ENCODE peak calls at places on chromosomes 2 and 18, in eight cellular contexts. One of them, this sample, is unnamed.
A peak's percentile ranks its signal among the peaks of the same experiment; 100 is the strongest.

GRCh38 chr2:190515687-190516086 is 18.8 kb downstream of the NEMP2 start:
- DNase-seq in IMR-90: no peak
- DNase-seq in heart left ventricle: no peak
- DNase-seq in CD4-positive, alpha-beta T cell: no peak
- DNase-seq in H9: no peak
- DNase-seq in PC-3: no peak
- DNase-seq in CD8-positive, alpha-beta T cell: no peak
- DNase-seq in OCI-LY7: no peak
- DNase-seq in this sample: no peak

GRCh38 chr18:80253236-80253635 is 5.9 kb upstream of the PARD6G start:
- DNase-seq in IMR-90: no peak
- DNase-seq in heart left ventricle: no peak
- DNase-seq in CD4-positive, alpha-beta T cell: no peak
- DNase-seq in H9: no peak
- DNase-seq in PC-3: no peak
- DNase-seq in CD8-positive, alpha-beta T cell: no peak
- DNase-seq in OCI-LY7: no peak
- DNase-seq in this sample: no peak

GRCh38 chr2:28626891-28627421 is 124.7 kb upstream of the PPP1CB start:
- DNase-seq in IMR-90: peak; percentile 77
- DNase-seq in heart left ventricle: no peak
- DNase-seq in CD4-positive, alpha-beta T cell: no peak
- DNase-seq in H9: no peak
- DNase-seq in PC-3: no peak
- DNase-seq in CD8-positive, alpha-beta T cell: no peak
- DNase-seq in OCI-LY7: no peak
- DNase-seq in this sample: no peak

GRCh38 chr2:13558368-13558767 is 841.6 kb downstream of the TRIB2 start:
- DNase-seq in IMR-90: peak; percentile 56
- DNase-seq in heart left ventricle: no peak
- DNase-seq in CD4-positive, alpha-beta T cell: no peak
- DNase-seq in H9: no peak
- DNase-seq in PC-3: peak; percentile 95
- DNase-seq in CD8-positive, alpha-beta T cell: no peak
- DNase-seq in OCI-LY7: no peak
- DNase-seq in this sample: peak; percentile 57

GRCh38 chr2:108115868-108116267 is 123.9 kb upstream of the SULT1C3 start:
- DNase-seq in IMR-90: no peak
- DNase-seq in heart left ventricle: no peak
- DNase-seq in CD4-positive, alpha-beta T cell: no peak
- DNase-seq in H9: no peak
- DNase-seq in PC-3: no peak
- DNase-seq in CD8-positive, alpha-beta T cell: no peak
- DNase-seq in OCI-LY7: no peak
- DNase-seq in this sample: no peak

GRCh38 chr2:174195253-174195652 is 53.1 kb downstream of the OLA1 start:
- DNase-seq in IMR-90: peak; percentile 14
- DNase-seq in heart left ventricle: no peak
- DNase-seq in CD4-positive, alpha-beta T cell: no peak
- DNase-seq in H9: no peak
- DNase-seq in PC-3: no peak
- DNase-seq in CD8-positive, alpha-beta T cell: no peak
- DNase-seq in OCI-LY7: no peak
- DNase-seq in this sample: no peak

GRCh38 chr2:119683717-119684443 is 4.9 kb downstream of the TMEM177 start:
- DNase-seq in IMR-90: peak; percentile 28
- DNase-seq in heart left ventricle: no peak
- DNase-seq in CD4-positive, alpha-beta T cell: no peak
- DNase-seq in H9: no peak
- DNase-seq in PC-3: no peak
- DNase-seq in CD8-positive, alpha-beta T cell: no peak
- DNase-seq in OCI-LY7: no peak
- DNase-seq in this sample: no peak

GRCh38 chr2:55776479-55776878 is 82.8 kb upstream of the PNPT1 start:
- DNase-seq in IMR-90: no peak
- DNase-seq in heart left ventricle: no peak
- DNase-seq in CD4-positive, alpha-beta T cell: no peak
- DNase-seq in H9: no peak
- DNase-seq in PC-3: no peak
- DNase-seq in CD8-positive, alpha-beta T cell: no peak
- DNase-seq in OCI-LY7: no peak
- DNase-seq in this sample: peak; percentile 8

GRCh38 chr2:120934891-120935338 is 199.2 kb downstream of the GLI2 start:
- DNase-seq in IMR-90: peak; percentile 94
- DNase-seq in heart left ventricle: no peak
- DNase-seq in CD4-positive, alpha-beta T cell: no peak
- DNase-seq in H9: no peak
- DNase-seq in PC-3: peak; percentile 98
- DNase-seq in CD8-positive, alpha-beta T cell: no peak
- DNase-seq in OCI-LY7: no peak
- DNase-seq in this sample: peak; percentile 96

DNA sequence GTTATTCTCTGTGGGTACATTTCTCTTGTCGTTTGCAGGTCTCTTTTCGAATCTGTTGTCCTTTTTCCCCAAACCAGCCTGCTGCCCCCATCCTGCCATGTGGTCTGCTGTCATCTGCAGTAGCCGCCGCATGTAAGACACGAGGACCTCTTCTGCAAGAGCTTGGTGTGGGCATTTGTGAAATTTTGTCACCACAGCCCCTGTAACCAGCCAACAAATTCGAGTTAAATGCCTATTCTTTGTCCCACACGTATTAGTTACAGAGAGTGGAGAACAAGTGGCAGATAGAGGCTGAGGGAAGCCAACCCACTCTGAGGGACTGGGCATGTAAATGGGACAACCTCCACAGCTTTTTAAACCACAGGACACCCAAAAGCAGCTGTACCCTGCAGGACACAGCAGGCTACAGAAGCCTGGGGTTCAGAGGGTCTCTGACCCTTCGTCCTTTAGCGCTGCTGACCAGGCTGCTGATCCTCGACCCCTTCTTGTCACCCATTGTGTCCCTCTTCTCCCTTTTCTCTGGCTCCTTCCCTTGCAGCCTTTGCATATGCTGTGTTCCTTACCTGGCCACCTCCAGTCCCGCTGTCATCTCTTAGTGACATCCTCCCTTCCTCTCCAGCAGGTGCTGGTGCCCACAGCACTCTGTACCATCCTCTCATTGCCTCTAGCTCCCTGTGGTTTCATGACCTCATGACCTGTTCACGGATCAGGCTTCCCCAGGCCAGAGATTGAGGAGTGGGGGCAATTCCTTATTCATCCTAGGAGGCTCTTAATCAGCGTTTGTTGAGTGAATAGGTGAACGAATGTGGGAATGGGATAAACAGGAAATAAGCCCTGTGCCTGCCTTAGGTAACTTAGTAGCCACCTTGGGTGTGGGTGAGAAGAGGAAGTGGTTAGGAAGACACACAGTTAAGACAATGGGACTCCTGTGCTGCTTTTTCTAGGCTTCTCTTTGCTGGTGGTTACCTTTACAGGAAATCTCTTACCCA is 35.3 kb downstream of the ITGA6 start:
- DNase-seq in IMR-90: no peak
- DNase-seq in heart left ventricle: no peak
- DNase-seq in CD4-positive, alpha-beta T cell: no peak
- DNase-seq in H9: no peak
- DNase-seq in PC-3: peak; percentile 68
- DNase-seq in CD8-positive, alpha-beta T cell: peak; percentile 69
- DNase-seq in OCI-LY7: peak; percentile 79
- DNase-seq in this sample: no peak
- H3K27ac ChIP-seq in IMR-90: no peak overlapping the region
- H3K27ac ChIP-seq in heart left ventricle: peak overlapping the region; percentile 36
- H3K27ac ChIP-seq in CD4-positive, alpha-beta T cell: peak overlapping the region; percentile 49
- H3K27ac ChIP-seq in H9: no peak overlapping the region
- H3K27ac ChIP-seq in PC-3: peak overlapping the region; percentile 73
- H3K27ac ChIP-seq in CD8-positive, alpha-beta T cell: peak overlapping the region; percentile 56
- H3K27ac ChIP-seq in OCI-LY7: peak overlapping the region; percentile 36
- H3K27ac ChIP-seq in this sample: peak overlapping the region; percentile 81

GRCh38 chr2:165902929-165903328 is 50.6 kb downstream of the TTC21B start:
- DNase-seq in IMR-90: peak; percentile 17
- DNase-seq in heart left ventricle: no peak
- DNase-seq in CD4-positive, alpha-beta T cell: no peak
- DNase-seq in H9: no peak
- DNase-seq in PC-3: no peak
- DNase-seq in CD8-positive, alpha-beta T cell: no peak
- DNase-seq in OCI-LY7: no peak
- DNase-seq in this sample: peak; percentile 6
- TF ChIP-seq CTCF in IMR-90: no peak
- TF ChIP-seq CTCF in heart left ventricle: no peak
- TF ChIP-seq CTCF in CD4-positive, alpha-beta T cell: no peak
- TF ChIP-seq CTCF in H9: no peak
- TF ChIP-seq CTCF in PC-3: peak; percentile 12
- TF ChIP-seq CTCF in CD8-positive, alpha-beta T cell: no peak
- TF ChIP-seq CTCF in OCI-LY7: no peak
- TF ChIP-seq CTCF in this sample: no peak

GRCh38 chr2:221612171-221612570 is 40.1 kb upstream of the EPHA4 start:
- DNase-seq in IMR-90: no peak
- DNase-seq in heart left ventricle: no peak
- DNase-seq in CD4-positive, alpha-beta T cell: no peak
- DNase-seq in H9: no peak
- DNase-seq in PC-3: no peak
- DNase-seq in CD8-positive, alpha-beta T cell: no peak
- DNase-seq in OCI-LY7: no peak
- DNase-seq in this sample: no peak

GRCh38 chr2:221610249-221610648 is 38.1 kb upstream of the EPHA4 start:
- DNase-seq in IMR-90: no peak
- DNase-seq in heart left ventricle: no peak
- DNase-seq in CD4-positive, alpha-beta T cell: no peak
- DNase-seq in H9: no peak
- DNase-seq in PC-3: no peak
- DNase-seq in CD8-positive, alpha-beta T cell: no peak
- DNase-seq in OCI-LY7: no peak
- DNase-seq in this sample: no peak

GRCh38 chr2:221612800-221613199 is 40.7 kb upstream of the EPHA4 start:
- DNase-seq in IMR-90: no peak
- DNase-seq in heart left ventricle: no peak
- DNase-seq in CD4-positive, alpha-beta T cell: no peak
- DNase-seq in H9: no peak
- DNase-seq in PC-3: no peak
- DNase-seq in CD8-positive, alpha-beta T cell: no peak
- DNase-seq in OCI-LY7: no peak
- DNase-seq in this sample: no peak

GRCh38 chr2:221608442-221608841 is 36.3 kb upstream of the EPHA4 start:
- DNase-seq in IMR-90: no peak
- DNase-seq in heart left ventricle: no peak
- DNase-seq in CD4-positive, alpha-beta T cell: no peak
- DNase-seq in H9: no peak
- DNase-seq in PC-3: no peak
- DNase-seq in CD8-positive, alpha-beta T cell: no peak
- DNase-seq in OCI-LY7: no peak
- DNase-seq in this sample: no peak

GRCh38 chr2:221610675-221611074 is 38.6 kb upstream of the EPHA4 start:
- DNase-seq in IMR-90: no peak
- DNase-seq in heart left ventricle: no peak
- DNase-seq in CD4-positive, alpha-beta T cell: no peak
- DNase-seq in H9: no peak
- DNase-seq in PC-3: no peak
- DNase-seq in CD8-positive, alpha-beta T cell: no peak
- DNase-seq in OCI-LY7: no peak
- DNase-seq in this sample: no peak
- H3K27ac ChIP-seq in IMR-90: no peak overlapping the region
- H3K27ac ChIP-seq in heart left ventricle: no peak overlapping the region
- H3K27ac ChIP-seq in CD4-positive, alpha-beta T cell: no peak overlapping the region
- H3K27ac ChIP-seq in H9: no peak overlapping the region
- H3K27ac ChIP-seq in PC-3: no peak overlapping the region
- H3K27ac ChIP-seq in CD8-positive, alpha-beta T cell: no peak overlapping the region
- H3K27ac ChIP-seq in OCI-LY7: no peak overlapping the region
- H3K27ac ChIP-seq in this sample: no peak overlapping the region

DNA sequence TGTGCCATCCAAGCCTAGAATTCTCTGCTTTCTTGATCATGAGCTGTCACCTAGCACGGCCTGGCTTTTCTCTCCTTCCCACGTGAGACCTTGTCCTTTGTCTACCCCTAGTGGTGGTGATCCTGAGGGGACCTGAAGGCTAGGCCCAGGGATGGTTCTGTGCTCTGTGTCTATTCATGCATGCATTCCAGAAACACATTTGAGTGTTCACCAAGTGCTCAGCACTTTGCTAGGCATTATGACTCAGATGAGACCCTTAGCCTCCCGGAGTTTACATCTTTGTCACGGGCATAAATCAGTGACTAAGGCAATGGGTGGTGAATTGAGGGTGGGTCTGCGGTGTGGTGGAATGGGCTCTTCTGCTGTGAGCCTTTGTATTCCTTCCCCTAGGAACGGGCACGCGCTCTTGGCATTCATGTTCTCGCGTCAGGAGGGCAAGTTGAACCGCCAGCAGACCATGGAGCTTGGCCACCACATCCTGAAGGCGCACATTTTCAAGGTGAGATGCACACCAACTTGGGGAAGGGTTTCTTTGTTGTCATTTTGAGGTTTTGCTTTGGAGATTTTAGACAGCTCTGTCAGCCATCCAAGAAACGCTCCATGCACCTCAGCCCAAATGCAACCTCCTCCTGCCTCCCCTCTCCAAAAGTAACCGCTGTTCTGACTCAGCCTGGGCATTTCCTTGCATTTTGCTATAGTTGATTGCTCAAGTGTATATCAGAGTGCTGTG is 100.9 kb downstream of the WDSUB1 start:
- DNase-seq in IMR-90: peak; percentile 58
- DNase-seq in heart left ventricle: no peak
- DNase-seq in CD4-positive, alpha-beta T cell: no peak
- DNase-seq in H9: no peak
- DNase-seq in PC-3: peak; percentile 31
- DNase-seq in CD8-positive, alpha-beta T cell: no peak
- DNase-seq in OCI-LY7: no peak
- DNase-seq in this sample: peak; percentile 19
- TF ChIP-seq CTCF in IMR-90: peak; percentile 49
- TF ChIP-seq CTCF in heart left ventricle: peak; percentile 44
- TF ChIP-seq CTCF in CD4-positive, alpha-beta T cell: no peak
- TF ChIP-seq CTCF in H9: peak; percentile 46
- TF ChIP-seq CTCF in PC-3: peak; percentile 63
- TF ChIP-seq CTCF in CD8-positive, alpha-beta T cell: no peak
- TF ChIP-seq CTCF in OCI-LY7: no peak
- TF ChIP-seq CTCF in this sample: no peak

DNA sequence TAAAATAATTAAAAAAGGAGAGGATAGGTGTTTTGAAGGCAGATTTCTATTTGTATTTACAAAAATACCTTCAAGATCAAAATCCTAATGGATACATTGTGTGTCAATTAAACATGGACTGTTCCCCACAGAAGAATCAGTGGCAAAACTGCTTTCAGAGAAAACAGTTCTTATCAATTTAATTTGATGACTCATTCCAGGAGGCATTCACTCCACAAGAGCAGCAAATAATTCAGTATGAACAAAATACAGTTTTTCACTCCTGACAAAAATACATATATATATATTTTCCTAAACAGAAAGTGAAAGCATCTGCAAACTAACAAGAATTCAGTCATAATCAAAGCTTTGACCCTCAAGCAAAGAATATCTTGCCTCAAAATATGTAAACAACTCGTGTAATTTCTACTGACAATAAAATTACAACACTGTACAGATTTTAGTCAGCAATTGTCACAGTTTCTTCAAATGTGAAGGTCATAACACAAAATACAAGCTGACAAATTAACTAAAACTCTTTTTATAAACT is 685.1 kb upstream of the SLC8A1 start:
- DNase-seq in IMR-90: no peak
- DNase-seq in heart left ventricle: no peak
- DNase-seq in CD4-positive, alpha-beta T cell: no peak
- DNase-seq in H9: no peak
- DNase-seq in PC-3: peak; percentile 45
- DNase-seq in CD8-positive, alpha-beta T cell: no peak
- DNase-seq in OCI-LY7: no peak
- DNase-seq in this sample: no peak
- H3K27ac ChIP-seq in IMR-90: no peak overlapping the region
- H3K27ac ChIP-seq in heart left ventricle: no peak overlapping the region
- H3K27ac ChIP-seq in CD4-positive, alpha-beta T cell: no peak overlapping the region
- H3K27ac ChIP-seq in H9: no peak overlapping the region
- H3K27ac ChIP-seq in PC-3: no peak overlapping the region
- H3K27ac ChIP-seq in CD8-positive, alpha-beta T cell: no peak overlapping the region
- H3K27ac ChIP-seq in OCI-LY7: no peak overlapping the region
- H3K27ac ChIP-seq in this sample: no peak overlapping the region